ENCODE peak calls at places on chromosomes 3 and 15, in six cellular contexts. N is cardiac fibroblast; Y is T-helper 9 cell; L is NCI-H2029; Q is KBM-7; V is stimulated activated CD8-positive, alpha-beta memory T cell treated with anti-CD3 and anti-CD28 coated beads, Interleukin-4, amount 100 ng/mL, for 24 hours. Z is an unnamed sample.

GRCh38 chr3:36678216-36679013 is 85.9 kb downstream of the DCLK3 start:
- DNase-seq in L (no peak), V (no peak), Q (no peak), N (peak), Y (no peak), Z (no peak)

GRCh38 chr3:132726341-132726823 is 4.2 kb upstream of the NPHP3 start:
- DNase-seq in L (peak), Y (no peak), Q (peak), N (peak), V (no peak), Z (no peak)

GRCh38 chr3:62558549-62559112 is 185.3 kb upstream of the FEZF2 start:
- DNase-seq in N (peak), V (no peak), L (no peak), Q (peak), Y (no peak), Z (peak)

GRCh38 chr3:108602249-108602934 is 12.9 kb downstream of the DZIP3 start:
- DNase-seq in V (no peak), Y (peak), L (no peak), N (no peak), Q (no peak), Z (no peak)

GRCh38 chr3:179558742-179559364 is 3.9 kb upstream of the ACTL6A start:
- DNase-seq in N (peak), V (peak), L (peak), Q (peak), Y (peak), Z (peak)

GRCh38 chr3:23968467-23969184 is 23.5 kb downstream of the NR1D2 start:
- DNase-seq in N (peak), Q (no peak), Y (no peak), V (no peak), L (no peak), Z (no peak)

GRCh38 chr3:65919841-65920240 is 118.9 kb downstream of the MAGI1 start:
- DNase-seq in N (peak), V (no peak), L (no peak), Y (no peak), Q (no peak), Z (no peak)

GRCh38 chr15:91530279-91530678 is 323.2 kb upstream of the SLCO3A1 start:
- DNase-seq in N (no peak), L (no peak), Y (no peak), Q (no peak), V (no peak), Z (no peak)

GRCh38 chr3:130227540-130227939 is 117.9 kb upstream of the COL6A5 start:
- DNase-seq in N (no peak), V (no peak), Q (no peak), L (no peak), Y (no peak), Z (no peak)